ENCODE peak calls at places on chromosome X, in six cellular contexts. U is HCT116, L is transverse colon, N is upper lobe of left lung, P is SK-N-SH, Z is GM23338. Q is an unnamed sample.
A peak's percentile ranks its signal among the peaks of the same experiment; 100 is the strongest.

GRCh38 chrX:45851434-45851991 is 650.8 kb upstream of the DIPK2B start:
- DNase-seq in L (peak; percentile 27), P (peak; percentile 15), U (peak; percentile 49), N (peak; percentile 87), Z (peak; percentile 83), Q (peak; percentile 13)

GRCh38 chrX:86002076-86002896 is 45.1 kb downstream of the CHM start:
- DNase-seq in N (peak; percentile 14), Z (peak; percentile 81), U (peak; percentile 7), P (no peak), L (peak; percentile 60), Q (no peak)

GRCh38 chrX:116726806-116727205 is 264.0 kb upstream of the CT83 start:
- DNase-seq in P (no peak), N (peak; percentile 8), U (no peak), L (no peak), Z (peak; percentile 57), Q (no peak)

GRCh38 chrX:101362116-101362515 is 13.6 kb upstream of the TIMM8A start:
- DNase-seq in L (no peak), P (no peak), Z (no peak), U (no peak), N (no peak), Q (no peak)

GRCh38 chrX:71067079-71067478 is 1.1 kb downstream of the SNX12 start:
- DNase-seq in P (no peak), L (no peak), N (no peak), Z (no peak), U (no peak), Q (no peak)

GRCh38 chrX:103791233-103791632 is 14.6 kb downstream of the PLP1 start:
- DNase-seq in P (no peak), N (no peak), L (no peak), U (no peak), Z (no peak), Q (no peak)

GRCh38 chrX:131816551-131817136 is 206.5 kb upstream of the STK26 start:
- DNase-seq in N (no peak), L (peak; percentile 87), P (peak; percentile 51), Z (no peak), U (no peak), Q (peak; percentile 7)

GRCh38 chrX:39946822-39947221 is 150.9 kb downstream of the BCOR start:
- DNase-seq in Z (no peak), N (no peak), P (no peak), L (no peak), U (no peak), Q (no peak)

GRCh38 chrX:52983526-52983925 is 25.2 kb upstream of the FAM156A start:
- DNase-seq in N (no peak), U (no peak), L (no peak), P (no peak), Z (no peak), Q (no peak)

GRCh38 chrX:134883134-134883700 is 107.6 kb upstream of the SMIM10 start:
- DNase-seq in Z (no peak), N (no peak), U (no peak), L (no peak), P (no peak), Q (no peak)

GRCh38 chrX:17164079-17164478 is 210.9 kb upstream of the NHS start:
- DNase-seq in U (no peak), P (no peak), Z (no peak), L (no peak), N (no peak), Q (no peak)

GRCh38 chrX:139429913-139430312 is 100.6 kb upstream of the F9 start:
- DNase-seq in U (no peak), N (no peak), P (no peak), L (no peak), Z (peak; percentile 46), Q (peak; percentile 3)

GRCh38 chrX:15511563-15511962 is 11.0 kb downstream of the BMX start:
- DNase-seq in Z (peak; percentile 4), N (no peak), P (no peak), U (no peak), L (no peak), Q (no peak)

GRCh38 chrX:151920101-151920500 is 7.4 kb downstream of the MAGEA4 start:
- DNase-seq in P (no peak), Z (no peak), L (no peak), U (no peak), N (no peak), Q (no peak)

GRCh38 chrX:16125520-16126149 is 2.3 kb downstream of the GRPR start:
- DNase-seq in P (no peak), L (no peak), N (no peak), Z (no peak), U (no peak), Q (peak; percentile 8)

GRCh38 chrX:155871934-155872333 is 9.2 kb upstream of the VAMP7 start:
- DNase-seq in L (no peak), N (no peak), Z (no peak), U (no peak), P (no peak), Q (no peak)

GRCh38 chrX:119398974-119399771 is at the start of gene SLC25A43:
- DNase-seq in L (peak; percentile 57), U (no peak), Z (peak; percentile 46), N (peak; percentile 89), P (peak; percentile 69), Q (no peak)

GRCh38 chrX:8091526-8091925 is 79.5 kb downstream of the VCX2 start:
- DNase-seq in L (no peak), N (no peak), P (no peak), U (no peak), Z (peak; percentile 17), Q (no peak)

GRCh38 chrX:8090906-8091305 is 80.2 kb downstream of the VCX2 start:
- DNase-seq in Z (no peak), L (no peak), P (no peak), U (no peak), N (no peak), Q (no peak)

GRCh38 chrX:8090482-8090881 is 80.6 kb downstream of the VCX2 start:
- DNase-seq in U (no peak), N (no peak), L (no peak), Z (no peak), P (no peak), Q (no peak)
- TF ChIP-seq POLR2AphosphoS5 in U (no peak), N (no peak), L (no peak), Z (no peak), P (no peak), Q (no peak)

GRCh38 chrX:10111364-10112148 is 45.2 kb upstream of the CLCN4 start:
- DNase-seq in N (no peak), P (no peak), U (no peak), Z (no peak), L (peak; percentile 56), Q (no peak)
- H3K4me3 ChIP-seq in N (no peak overlapping the region), P (no peak overlapping the region), U (no peak overlapping the region), Z (no peak overlapping the region), L (no peak overlapping the region), Q (no peak overlapping the region)

DNA sequence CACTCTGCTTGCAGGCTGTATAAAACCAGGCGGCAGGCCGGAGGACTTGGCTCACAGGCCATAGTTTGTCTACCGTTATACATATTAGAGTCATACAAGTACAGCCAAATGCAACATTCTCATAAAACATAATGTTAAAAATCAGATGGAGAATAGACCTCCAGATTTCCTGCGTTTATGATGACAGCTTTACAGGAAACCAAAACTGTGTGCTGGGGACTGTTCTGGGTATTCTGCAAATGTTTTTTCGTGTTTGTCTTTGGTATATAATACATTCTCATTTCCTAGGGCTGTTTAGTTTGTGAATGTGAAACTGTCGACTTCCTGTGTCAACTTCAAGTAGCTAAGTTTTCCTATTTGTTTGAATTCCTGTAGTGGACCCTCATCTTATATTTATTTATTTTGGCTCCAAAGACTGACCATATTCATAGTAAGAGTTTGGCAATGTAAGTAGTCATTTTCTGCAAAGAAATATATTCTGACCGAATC is 79.5 kb upstream of the FAM9C start:
- DNase-seq in U (no peak), P (no peak), N (no peak), L (no peak), Z (no peak), Q (no peak)
- H3K4me1 ChIP-seq in U (no peaks in the 10 kb centered on the region), P (peaks cover 9% of the 10 kb centered on the region), N (peaks cover 27% of the 10 kb centered on the region), L (no peaks in the 10 kb centered on the region), Z (no peaks in the 10 kb centered on the region), Q (no peaks in the 10 kb centered on the region)

GRCh38 chrX:133414399-133415275 is 652 bp downstream of the GPC4 start:
- DNase-seq in U (no peak), N (peak; percentile 82), P (peak; percentile 51), Z (peak; percentile 8), L (peak; percentile 12), Q (no peak)

GRCh38 chrX:133417364-133417763 is 2.1 kb upstream of the GPC4 start:
- DNase-seq in N (no peak), U (no peak), L (no peak), P (no peak), Z (peak; percentile 44), Q (no peak)

GRCh38 chrX:133413218-133413925 is 1.9 kb downstream of the GPC4 start:
- DNase-seq in L (peak; percentile 11), U (no peak), P (peak; percentile 36), Z (peak; percentile 9), N (peak; percentile 69), Q (no peak)

GRCh38 chrX:133412665-133413064 is 2.6 kb downstream of the GPC4 start:
- DNase-seq in U (no peak), Z (no peak), P (no peak), L (no peak), N (no peak), Q (no peak)

DNA sequence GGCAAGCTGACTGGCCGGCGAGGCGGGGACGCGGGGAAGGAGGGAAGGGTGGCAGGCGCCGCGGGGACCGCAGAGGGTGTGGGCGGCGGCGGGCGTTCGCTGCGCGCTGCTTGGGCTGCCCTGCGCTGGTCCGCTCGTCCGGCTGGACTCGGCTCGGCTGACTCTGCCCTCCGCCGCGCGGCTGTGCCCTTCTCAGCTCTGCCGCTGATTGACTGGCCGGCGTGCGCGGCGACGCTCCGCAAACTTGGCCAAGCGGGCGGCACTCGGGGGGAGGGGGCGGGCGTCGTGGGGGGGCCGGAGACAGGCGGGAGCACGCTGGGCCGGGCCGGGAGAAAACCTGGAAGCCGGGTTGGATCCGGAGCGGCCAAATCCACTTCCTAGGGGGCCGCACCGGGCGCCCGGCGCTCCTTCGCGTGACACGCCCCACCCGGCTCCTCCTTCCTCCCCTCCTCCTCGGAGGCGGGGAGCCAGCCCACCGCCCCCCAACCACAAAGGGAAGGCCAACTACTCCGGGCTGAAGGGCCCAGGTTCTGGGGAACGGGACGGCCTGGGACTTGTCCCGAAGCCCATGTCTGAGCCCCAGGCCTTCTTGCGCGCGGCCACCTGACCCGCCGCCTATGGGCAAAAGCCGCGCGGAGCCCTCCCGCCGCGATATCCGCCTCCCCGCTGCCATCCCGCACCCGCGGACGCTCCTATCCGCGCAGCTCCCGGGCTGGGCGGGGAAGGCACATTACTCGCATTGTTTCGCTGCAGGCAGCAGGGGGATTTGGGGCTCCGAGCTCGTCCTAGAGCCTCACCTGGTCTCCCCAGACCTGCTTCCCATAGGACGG is at the start of gene GPC4:
- DNase-seq in N (peak; percentile 92), P (peak; percentile 76), L (peak; percentile 76), U (peak; percentile 57), Z (peak; percentile 86), Q (peak; percentile 56)
- TF ChIP-seq POLR2AphosphoS5 in N (no peak), P (no peak), L (peak; percentile 34), U (peak; percentile 68), Z (peak; percentile 53), Q (no peak)

GRCh38 chrX:68694429-68695205 is 47.2 kb downstream of the STARD8 start:
- DNase-seq in U (no peak), P (no peak), L (no peak), Z (no peak), N (no peak), Q (no peak)
- H3K4me3 ChIP-seq in U (no peak overlapping the region), P (peak overlapping the region; percentile 53), L (no peak overlapping the region), Z (peak overlapping the region; percentile 64), N (peak overlapping the region; percentile 66), Q (peak overlapping the region; percentile 42)

Q was measured in prostate gland.